ENCODE peak calls at places on chromosome 11, in four cellular contexts. One of them, this sample, is unnamed.

GRCh38 chr11:70029115-70029830 is 48.8 kb upstream of the ANO1 start:
- DNase-seq in neuronal stem cell: no peak
- DNase-seq in left ventricle myocardium inferior: no peak
- DNase-seq in HCT116: no peak
- DNase-seq in this sample: no peak

GRCh38 chr11:17734418-17734911 is at the start of gene KCNC1:
- DNase-seq in left ventricle myocardium inferior: no peak
- DNase-seq in neuronal stem cell: peak; percentile 65
- DNase-seq in HCT116: no peak
- DNase-seq in this sample: no peak

GRCh38 chr11:8839306-8839956 is 71.6 kb upstream of the AKIP1 start:
- DNase-seq in HCT116: no peak
- DNase-seq in neuronal stem cell: no peak
- DNase-seq in left ventricle myocardium inferior: no peak
- DNase-seq in this sample: no peak

GRCh38 chr11:131762346-131763110 is 392.1 kb downstream of the NTM start:
- DNase-seq in neuronal stem cell: no peak
- DNase-seq in left ventricle myocardium inferior: no peak
- DNase-seq in HCT116: no peak
- DNase-seq in this sample: no peak

GRCh38 chr11:122167100-122167499 is 51.1 kb upstream of the BLID start:
- DNase-seq in left ventricle myocardium inferior: no peak
- DNase-seq in HCT116: peak; percentile 87
- DNase-seq in neuronal stem cell: no peak
- DNase-seq in this sample: no peak

GRCh38 chr11:4187055-4187988 is 92.7 kb downstream of the RRM1 start:
- DNase-seq in neuronal stem cell: peak; percentile 86
- DNase-seq in HCT116: peak; percentile 29
- DNase-seq in left ventricle myocardium inferior: peak; percentile 93
- DNase-seq in this sample: peak; percentile 93

GRCh38 chr11:93234602-93235207 is 36.9 kb upstream of the SLC36A4 start:
- DNase-seq in left ventricle myocardium inferior: peak; percentile 64
- DNase-seq in HCT116: peak; percentile 61
- DNase-seq in neuronal stem cell: peak; percentile 71
- DNase-seq in this sample: peak; percentile 81

GRCh38 chr11:77407613-77408012 is 66.3 kb downstream of the PAK1 start:
- DNase-seq in neuronal stem cell: no peak
- DNase-seq in HCT116: peak; percentile 51
- DNase-seq in left ventricle myocardium inferior: no peak
- DNase-seq in this sample: no peak

GRCh38 chr11:77658213-77659013 is 20.8 kb upstream of the CLNS1A start:
- DNase-seq in left ventricle myocardium inferior: no peak
- DNase-seq in neuronal stem cell: no peak
- DNase-seq in HCT116: no peak
- DNase-seq in this sample: no peak

GRCh38 chr11:124946735-124947141 is 7.3 kb upstream of the CCDC15 start:
- DNase-seq in HCT116: no peak
- DNase-seq in neuronal stem cell: no peak
- DNase-seq in left ventricle myocardium inferior: no peak
- DNase-seq in this sample: no peak

GRCh38 chr11:93085097-93085496 is 112.7 kb downstream of the SLC36A4 start:
- DNase-seq in left ventricle myocardium inferior: no peak
- DNase-seq in neuronal stem cell: no peak
- DNase-seq in HCT116: no peak
- DNase-seq in this sample: no peak

GRCh38 chr11:76577199-76577920 is 93.2 kb downstream of the LRRC32 start:
- DNase-seq in neuronal stem cell: no peak
- DNase-seq in HCT116: no peak
- DNase-seq in left ventricle myocardium inferior: peak; percentile 84
- DNase-seq in this sample: no peak

GRCh38 chr11:79417069-79417920 is 23.5 kb downstream of the TENM4 start:
- DNase-seq in left ventricle myocardium inferior: no peak
- DNase-seq in neuronal stem cell: no peak
- DNase-seq in HCT116: no peak
- DNase-seq in this sample: no peak

GRCh38 chr11:47850337-47850736 is 2.2 kb upstream of the NUP160 start:
- DNase-seq in neuronal stem cell: no peak
- DNase-seq in left ventricle myocardium inferior: no peak
- DNase-seq in HCT116: no peak
- DNase-seq in this sample: no peak

GRCh38 chr11:72848846-72849466 is 34.7 kb downstream of the ATG16L2 start:
- DNase-seq in left ventricle myocardium inferior: no peak
- DNase-seq in HCT116: no peak
- DNase-seq in neuronal stem cell: no peak
- DNase-seq in this sample: no peak

GRCh38 chr11:72333657-72334056 is 89.7 kb upstream of the PHOX2A start:
- DNase-seq in left ventricle myocardium inferior: no peak
- DNase-seq in HCT116: no peak
- DNase-seq in neuronal stem cell: peak; percentile 48
- DNase-seq in this sample: no peak

GRCh38 chr11:116960916-116961315 is 123.5 kb upstream of the APOA1 start:
- DNase-seq in HCT116: peak; percentile 8
- DNase-seq in left ventricle myocardium inferior: no peak
- DNase-seq in neuronal stem cell: no peak
- DNase-seq in this sample: no peak

GRCh38 chr11:7020183-7020917 is at the start of the genes NLRP14 and ZNF214:
- DNase-seq in HCT116: peak; percentile 75
- DNase-seq in neuronal stem cell: peak; percentile 95
- DNase-seq in left ventricle myocardium inferior: peak; percentile 94
- DNase-seq in this sample: peak; percentile 92

GRCh38 chr11:79092791-79093313 is 348.0 kb downstream of the TENM4 start:
- DNase-seq in HCT116: peak; percentile 13
- DNase-seq in neuronal stem cell: no peak
- DNase-seq in left ventricle myocardium inferior: no peak
- DNase-seq in this sample: no peak

GRCh38 chr11:70038034-70038834 is 39.9 kb upstream of the ANO1 start:
- DNase-seq in HCT116: no peak
- DNase-seq in neuronal stem cell: no peak
- DNase-seq in left ventricle myocardium inferior: no peak
- DNase-seq in this sample: no peak

GRCh38 chr11:115845872-115846271 is 341.7 kb upstream of the CADM1 start:
- DNase-seq in left ventricle myocardium inferior: no peak
- DNase-seq in neuronal stem cell: no peak
- DNase-seq in HCT116: no peak
- DNase-seq in this sample: no peak

GRCh38 chr11:1165256-1166041 is 7.7 kb downstream of the MUC5AC start:
- DNase-seq in neuronal stem cell: no peak
- DNase-seq in left ventricle myocardium inferior: peak; percentile 13
- DNase-seq in HCT116: no peak
- DNase-seq in this sample: peak; percentile 56

GRCh38 chr11:821513-822371 is 3.0 kb downstream of the PNPLA2 start:
- DNase-seq in neuronal stem cell: no peak
- DNase-seq in HCT116: no peak
- DNase-seq in left ventricle myocardium inferior: no peak
- DNase-seq in this sample: peak; percentile 65

GRCh38 chr11:131391161-131391560 is 20.7 kb downstream of the NTM start:
- DNase-seq in left ventricle myocardium inferior: no peak
- DNase-seq in HCT116: no peak
- DNase-seq in neuronal stem cell: no peak
- DNase-seq in this sample: no peak

GRCh38 chr11:124746621-124747243 is 5.3 kb downstream of the VSIG2 start:
- DNase-seq in neuronal stem cell: no peak
- DNase-seq in left ventricle myocardium inferior: peak; percentile 70
- DNase-seq in HCT116: peak; percentile 82
- DNase-seq in this sample: peak; percentile 91

GRCh38 chr11:74877132-74877531 is 71.8 kb downstream of the XRRA1 start:
- DNase-seq in neuronal stem cell: no peak
- DNase-seq in HCT116: peak; percentile 15
- DNase-seq in left ventricle myocardium inferior: no peak
- DNase-seq in this sample: no peak

GRCh38 chr11:20563871-20564270 is 35.5 kb upstream of the SLC6A5 start:
- DNase-seq in left ventricle myocardium inferior: no peak
- DNase-seq in neuronal stem cell: no peak
- DNase-seq in HCT116: no peak
- DNase-seq in this sample: no peak

GRCh38 chr11:74611369-74611861 is 19.0 kb downstream of the POLD3 start:
- DNase-seq in left ventricle myocardium inferior: no peak
- DNase-seq in HCT116: peak; percentile 33
- DNase-seq in neuronal stem cell: no peak
- DNase-seq in this sample: no peak

GRCh38 chr11:367956-368413 is 1.3 kb upstream of the B4GALNT4 start:
- DNase-seq in left ventricle myocardium inferior: no peak
- DNase-seq in neuronal stem cell: no peak
- DNase-seq in HCT116: no peak
- DNase-seq in this sample: no peak

GRCh38 chr11:36793542-36793926 is 195.5 kb upstream of the RAG2 start:
- DNase-seq in left ventricle myocardium inferior: no peak
- DNase-seq in HCT116: no peak
- DNase-seq in neuronal stem cell: peak; percentile 17
- DNase-seq in this sample: no peak

GRCh38 chr11:79437274-79437980 is 3.4 kb downstream of the TENM4 start:
- DNase-seq in HCT116: no peak
- DNase-seq in neuronal stem cell: peak; percentile 69
- DNase-seq in left ventricle myocardium inferior: peak; percentile 76
- DNase-seq in this sample: peak; percentile 88

GRCh38 chr11:62540804-62541671 is 5.6 kb downstream of the AHNAK start:
- DNase-seq in HCT116: no peak
- DNase-seq in neuronal stem cell: no peak
- DNase-seq in left ventricle myocardium inferior: peak; percentile 50
- DNase-seq in this sample: peak; percentile 47

GRCh38 chr11:102111011-102111786 is 952 bp downstream of the YAP1 start:
- DNase-seq in neuronal stem cell: peak; percentile 85
- DNase-seq in left ventricle myocardium inferior: peak; percentile 73
- DNase-seq in HCT116: no peak
- DNase-seq in this sample: peak; percentile 85

GRCh38 chr11:68440254-68440653 is 20.3 kb upstream of the PPP6R3 start:
- DNase-seq in HCT116: no peak
- DNase-seq in neuronal stem cell: no peak
- DNase-seq in left ventricle myocardium inferior: no peak
- DNase-seq in this sample: no peak

GRCh38 chr11:68444566-68444965 is 16.0 kb upstream of the PPP6R3 start:
- DNase-seq in neuronal stem cell: no peak
- DNase-seq in HCT116: no peak
- DNase-seq in left ventricle myocardium inferior: no peak
- DNase-seq in this sample: no peak

GRCh38 chr11:68439355-68440065 is 21.0 kb upstream of the PPP6R3 start:
- DNase-seq in HCT116: no peak
- DNase-seq in neuronal stem cell: no peak
- DNase-seq in left ventricle myocardium inferior: no peak
- DNase-seq in this sample: no peak

GRCh38 chr11:68438658-68439259 is 21.8 kb upstream of the PPP6R3 start:
- DNase-seq in neuronal stem cell: no peak
- DNase-seq in left ventricle myocardium inferior: no peak
- DNase-seq in HCT116: no peak
- DNase-seq in this sample: no peak

DNA sequence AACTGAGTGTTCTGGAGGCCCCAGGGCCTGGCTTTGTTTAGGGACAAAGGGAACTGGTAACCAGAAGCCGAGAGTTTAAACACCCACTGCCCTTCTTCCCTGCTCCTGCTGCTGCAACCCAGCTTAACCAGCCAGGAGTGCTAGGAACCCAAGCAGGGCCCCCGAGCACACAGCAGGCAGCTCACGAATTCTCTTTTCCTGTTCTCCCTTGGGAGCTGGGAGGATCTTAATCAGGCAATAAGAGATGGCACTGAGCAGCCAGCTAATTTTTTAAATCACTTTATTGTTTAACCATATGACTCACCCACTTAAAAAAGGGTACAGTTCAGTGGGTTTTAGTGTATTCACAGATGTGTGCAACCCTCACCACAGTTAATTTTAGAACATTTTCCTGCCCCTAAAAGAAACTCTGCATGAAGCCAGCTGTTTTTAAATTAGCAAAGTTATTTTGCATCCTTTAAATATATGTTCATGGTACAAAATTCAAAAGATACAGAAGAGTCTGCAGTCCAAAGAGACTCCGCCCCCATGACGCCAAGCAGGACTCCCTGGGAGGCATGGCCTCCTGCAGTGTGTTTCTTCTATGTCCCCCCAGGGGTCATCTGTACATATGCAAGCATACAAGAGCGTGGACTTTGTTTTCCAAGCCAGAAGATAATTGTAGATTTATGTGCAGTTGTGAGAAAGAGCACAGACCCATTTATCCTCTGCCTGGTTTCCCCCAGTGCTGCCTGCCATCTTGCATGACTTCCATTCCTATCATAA is 18.9 kb upstream of the PPP6R3 start:
- DNase-seq in left ventricle myocardium inferior: no peak
- DNase-seq in neuronal stem cell: no peak
- DNase-seq in HCT116: no peak
- DNase-seq in this sample: no peak
- H3K36me3 ChIP-seq in left ventricle myocardium inferior: peaks cover 70% of the 10 kb centered on the region
- H3K36me3 ChIP-seq in neuronal stem cell: peaks cover 59% of the 10 kb centered on the region
- H3K36me3 ChIP-seq in HCT116: peaks cover 3% of the 10 kb centered on the region
- H3K36me3 ChIP-seq in this sample: peaks cover 90% of the 10 kb centered on the region

GRCh38 chr11:63914896-63915681 is 1.9 kb downstream of the RCOR2 start:
- DNase-seq in HCT116: no peak
- DNase-seq in left ventricle myocardium inferior: no peak
- DNase-seq in neuronal stem cell: no peak
- DNase-seq in this sample: no peak
- H3K4me1 ChIP-seq in HCT116: peaks cover 25% of the 10 kb centered on the region
- H3K4me1 ChIP-seq in left ventricle myocardium inferior: peaks cover 61% of the 10 kb centered on the region
- H3K4me1 ChIP-seq in neuronal stem cell: peaks cover 36% of the 10 kb centered on the region
- H3K4me1 ChIP-seq in this sample: no peaks in the 10 kb centered on the region

GRCh38 chr11:84890706-84891105 is 736.4 kb downstream of the DLG2 start:
- DNase-seq in left ventricle myocardium inferior: no peak
- DNase-seq in HCT116: no peak
- DNase-seq in neuronal stem cell: peak; percentile 64
- DNase-seq in this sample: no peak

GRCh38 chr11:84884836-84885235 is 742.3 kb downstream of the DLG2 start:
- DNase-seq in neuronal stem cell: no peak
- DNase-seq in HCT116: no peak
- DNase-seq in left ventricle myocardium inferior: no peak
- DNase-seq in this sample: no peak

GRCh38 chr11:84887055-84887629 is 740.0 kb downstream of the DLG2 start:
- DNase-seq in neuronal stem cell: no peak
- DNase-seq in left ventricle myocardium inferior: no peak
- DNase-seq in HCT116: no peak
- DNase-seq in this sample: no peak

GRCh38 chr11:84886344-84886743 is 740.8 kb downstream of the DLG2 start:
- DNase-seq in HCT116: no peak
- DNase-seq in left ventricle myocardium inferior: no peak
- DNase-seq in neuronal stem cell: no peak
- DNase-seq in this sample: no peak

GRCh38 chr11:84889556-84889955 is 737.6 kb downstream of the DLG2 start:
- DNase-seq in HCT116: no peak
- DNase-seq in left ventricle myocardium inferior: no peak
- DNase-seq in neuronal stem cell: no peak
- DNase-seq in this sample: no peak
- H3K36me3 ChIP-seq in HCT116: no peaks in the 10 kb centered on the region
- H3K36me3 ChIP-seq in left ventricle myocardium inferior: no peaks in the 10 kb centered on the region
- H3K36me3 ChIP-seq in neuronal stem cell: no peaks in the 10 kb centered on the region
- H3K36me3 ChIP-seq in this sample: no peaks in the 10 kb centered on the region

GRCh38 chr11:128190312-128190711 is 397.0 kb downstream of the ETS1 start:
- DNase-seq in neuronal stem cell: no peak
- DNase-seq in left ventricle myocardium inferior: no peak
- DNase-seq in HCT116: no peak
- DNase-seq in this sample: no peak

GRCh38 chr11:128188346-128189115 is 398.8 kb downstream of the ETS1 start:
- DNase-seq in neuronal stem cell: no peak
- DNase-seq in HCT116: no peak
- DNase-seq in left ventricle myocardium inferior: no peak
- DNase-seq in this sample: no peak

GRCh38 chr11:128187377-128187776 is 400.0 kb downstream of the ETS1 start:
- DNase-seq in HCT116: no peak
- DNase-seq in left ventricle myocardium inferior: no peak
- DNase-seq in neuronal stem cell: no peak
- DNase-seq in this sample: no peak

GRCh38 chr11:128187829-128188228 is 399.5 kb downstream of the ETS1 start:
- DNase-seq in left ventricle myocardium inferior: no peak
- DNase-seq in neuronal stem cell: no peak
- DNase-seq in HCT116: no peak
- DNase-seq in this sample: no peak

GRCh38 chr11:128189823-128190222 is 397.5 kb downstream of the ETS1 start:
- DNase-seq in left ventricle myocardium inferior: no peak
- DNase-seq in HCT116: no peak
- DNase-seq in neuronal stem cell: no peak
- DNase-seq in this sample: no peak
- H3K4me1 ChIP-seq in left ventricle myocardium inferior: peaks cover 10% of the 10 kb centered on the region
- H3K4me1 ChIP-seq in HCT116: no peaks in the 10 kb centered on the region
- H3K4me1 ChIP-seq in neuronal stem cell: peaks cover 4% of the 10 kb centered on the region
- H3K4me1 ChIP-seq in this sample: no peaks in the 10 kb centered on the region